ENCODE peak calls at places on chromosomes 13 and 19, in ten cellular contexts. I, S, K, H, B, W, U, C, E and G are unnamed samples.

GRCh38 chr19:5837768-5838364 is 1.6 kb downstream of the FUT6 start:
- DNase-seq in W (no peak), H (no peak), I (no peak), S (no peak), U (no peak), B (no peak), K (no peak), C (no peak), E (no peak), G (no peak)

GRCh38 chr13:107299717-107300116 is 731.8 kb upstream of the ARGLU1 start:
- DNase-seq in W (no peak), E (no peak), I (no peak), K (no peak), S (no peak), C (no peak), U (no peak), B (no peak), H (no peak), G (no peak)

GRCh38 chr19:50432221-50432626 is 468 bp upstream of the MYBPC2 start:
- DNase-seq in B (no peak), S (no peak), U (no peak), W (no peak), E (no peak), H (no peak), C (no peak), K (no peak), I (no peak), G (no peak)

GRCh38 chr13:43329702-43330101 is 306.3 kb downstream of the DNAJC15 start:
- DNase-seq in E (no peak), B (no peak), H (no peak), I (no peak), K (no peak), W (no peak), U (no peak), S (no peak), C (no peak), G (no peak)

GRCh38 chr13:72620874-72621273 is 106.6 kb downstream of the MZT1 start:
- DNase-seq in U (no peak), H (no peak), B (no peak), C (no peak), K (no peak), S (no peak), W (no peak), I (no peak), E (no peak), G (no peak)

GRCh38 chr19:8575467-8575997 is 1.7 kb downstream of the MYO1F start:
- DNase-seq in H (no peak), W (peak), I (peak), C (no peak), S (no peak), E (no peak), K (no peak), U (no peak), B (no peak), G (no peak)

GRCh38 chr13:45932611-45933182 is 81.1 kb upstream of the SIAH3 start:
- DNase-seq in C (no peak), B (no peak), K (no peak), U (no peak), H (no peak), I (no peak), W (no peak), E (no peak), S (no peak), G (no peak)

GRCh38 chr13:111184685-111185401 is 69.7 kb downstream of the ARHGEF7 start:
- DNase-seq in E (no peak), H (no peak), C (no peak), W (peak), B (no peak), U (no peak), S (peak), K (no peak), I (peak), G (peak)

GRCh38 chr19:7527516-7528191 is 5.2 kb downstream of the MCOLN1 start:
- DNase-seq in U (no peak), E (no peak), S (no peak), H (peak), K (no peak), W (no peak), B (no peak), I (no peak), C (no peak), G (no peak)

GRCh38 chr19:36214388-36215275 is at the start of the genes ZNF146 and ZNF565:
- DNase-seq in C (peak), H (peak), U (peak), K (peak), E (peak), B (peak), I (peak), S (peak), W (peak), G (peak)
- TF ChIP-seq POLR2A in C (peak), H (no peak), U (peak), K (peak), E (peak), B (peak), I (no peak), S (peak), W (peak), G (peak)

DNA sequence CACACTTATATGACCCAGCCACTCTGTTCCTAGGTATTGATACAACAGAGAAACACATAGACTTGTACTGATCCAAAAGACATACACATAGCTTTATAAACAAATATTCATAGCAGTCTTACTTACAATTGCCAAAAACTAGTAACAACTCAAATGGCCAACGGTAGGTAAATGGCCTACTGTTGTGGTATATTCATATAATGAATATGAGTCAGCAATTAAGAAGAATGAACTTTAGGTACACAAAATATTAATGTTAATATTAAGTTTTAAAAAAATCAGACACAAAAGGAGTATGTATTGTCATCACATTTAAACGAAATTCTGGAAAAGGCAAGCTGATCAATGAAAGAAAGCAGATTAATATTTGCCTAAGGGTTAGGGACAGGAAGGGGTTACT is 19.7 kb downstream of the KPNA3 start:
- DNase-seq in E (no peak), I (no peak), W (no peak), S (no peak), H (no peak), B (no peak), C (no peak), K (no peak), U (no peak), G (no peak)
- TF ChIP-seq POLR2A in E (no peak), I (no peak), W (no peak), S (no peak), H (no peak), B (no peak), C (no peak), K (no peak), U (no peak), G (no peak)

GRCh38 chr13:95920485-95920884 is 132.7 kb downstream of the UGGT2 start:
- DNase-seq in S (no peak), E (no peak), B (no peak), H (no peak), W (no peak), K (no peak), U (no peak), C (no peak), I (no peak), G (no peak)

GRCh38 chr13:95918860-95919259 is 134.3 kb downstream of the UGGT2 start:
- DNase-seq in S (no peak), W (no peak), U (no peak), H (no peak), I (no peak), B (no peak), C (no peak), K (no peak), E (no peak), G (no peak)

GRCh38 chr13:95915102-95915501 is 138.1 kb downstream of the UGGT2 start:
- DNase-seq in C (no peak), B (no peak), S (no peak), U (no peak), E (no peak), W (no peak), K (no peak), I (no peak), H (no peak), G (no peak)
- TF ChIP-seq POLR2A in C (no peak), B (no peak), S (no peak), U (no peak), E (no peak), W (no peak), K (no peak), I (no peak), H (no peak), G (no peak)

GRCh38 chr19:43533546-43534304 is 737 bp downstream of the ZNF575 start:
- DNase-seq in B (peak), W (peak), E (peak), C (peak), U (peak), S (peak), I (peak), H (peak), K (peak), G (peak)

GRCh38 chr19:43534811-43535761 is 2.1 kb downstream of the ZNF575 start:
- DNase-seq in I (peak), U (peak), B (peak), W (peak), E (peak), S (no peak), K (peak), C (no peak), H (no peak), G (no peak)

GRCh38 chr19:43534305-43534612 is 1.3 kb downstream of the ZNF575 start:
- DNase-seq in S (no peak), B (no peak), I (no peak), E (no peak), H (no peak), U (no peak), C (no peak), K (no peak), W (no peak), G (no peak)

GRCh38 chr19:43532962-43533545 is at the start of gene ZNF575:
- DNase-seq in E (peak), S (peak), B (peak), I (peak), U (peak), W (peak), H (peak), K (peak), C (peak), G (peak)

DNA sequence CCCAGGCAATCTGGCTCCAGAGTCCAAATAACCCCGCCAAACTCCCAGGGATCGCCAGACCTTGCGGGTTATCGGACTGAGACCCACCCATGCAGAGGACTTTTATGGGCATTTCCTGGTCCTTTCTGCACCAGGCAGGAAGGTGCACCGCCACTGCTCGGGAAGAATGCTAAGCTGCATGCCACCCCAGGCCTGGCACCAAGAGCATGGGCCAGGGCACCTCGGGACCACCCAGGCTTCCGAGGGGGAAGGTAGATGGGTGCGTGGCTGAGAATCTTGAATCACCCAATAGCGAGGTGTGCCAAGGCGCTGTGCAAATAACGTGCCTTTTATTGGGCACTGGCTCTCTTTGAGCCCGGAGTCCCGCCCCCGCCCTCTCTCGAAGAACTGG is 422 bp upstream of the ZNF575 start:
- DNase-seq in E (peak), C (peak), S (no peak), H (peak), I (peak), W (no peak), U (peak), B (peak), K (no peak), G (no peak)
- TF ChIP-seq POLR2A in E (no peak), C (no peak), S (no peak), H (no peak), I (no peak), W (no peak), U (no peak), B (peak), K (no peak), G (no peak)

GRCh38 chr19:21694171-21694906 is 73.0 kb downstream of the ZNF100 start:
- DNase-seq in H (no peak), I (no peak), K (peak), B (no peak), U (peak), C (no peak), W (no peak), S (no peak), E (no peak), G (no peak)

GRCh38 chr19:21691656-21692055 is 75.7 kb downstream of the ZNF100 start:
- DNase-seq in K (peak), W (no peak), B (no peak), E (no peak), I (no peak), C (no peak), H (no peak), U (peak), S (no peak), G (no peak)

GRCh38 chr19:21697698-21698097 is 69.7 kb downstream of the ZNF100 start:
- DNase-seq in I (no peak), U (no peak), S (no peak), H (no peak), W (no peak), B (no peak), C (no peak), E (no peak), K (no peak), G (no peak)

GRCh38 chr19:21697171-21697570 is 70.2 kb downstream of the ZNF100 start:
- DNase-seq in U (no peak), S (no peak), H (no peak), W (no peak), C (no peak), B (no peak), E (no peak), K (peak), I (no peak), G (no peak)

GRCh38 chr19:21693399-21693798 is 74.0 kb downstream of the ZNF100 start:
- DNase-seq in C (no peak), S (no peak), U (no peak), H (no peak), I (no peak), W (no peak), K (no peak), B (no peak), E (no peak), G (no peak)
- TF ChIP-seq POLR2A in C (no peak), S (no peak), U (no peak), H (no peak), I (no peak), W (no peak), K (no peak), B (no peak), E (no peak), G (no peak)

GRCh38 chr19:4714016-4714415 is 9.6 kb downstream of the DPP9 start:
- DNase-seq in K (no peak), U (no peak), E (no peak), I (no peak), S (no peak), B (no peak), W (no peak), H (no peak), C (no peak), G (no peak)

GRCh38 chr19:4712771-4713170 is 10.9 kb downstream of the DPP9 start:
- DNase-seq in S (no peak), H (no peak), W (no peak), K (no peak), U (no peak), B (no peak), C (no peak), E (no peak), I (no peak), G (no peak)

GRCh38 chr19:4711211-4711610 is 12.4 kb downstream of the DPP9 start:
- DNase-seq in I (no peak), W (no peak), B (no peak), U (no peak), H (no peak), C (no peak), K (no peak), E (no peak), S (no peak), G (no peak)

GRCh38 chr19:4715529-4716221 is 8.0 kb downstream of the DPP9 start:
- DNase-seq in S (no peak), K (no peak), B (no peak), I (peak), W (no peak), H (no peak), U (no peak), C (no peak), E (no peak), G (no peak)

DNA sequence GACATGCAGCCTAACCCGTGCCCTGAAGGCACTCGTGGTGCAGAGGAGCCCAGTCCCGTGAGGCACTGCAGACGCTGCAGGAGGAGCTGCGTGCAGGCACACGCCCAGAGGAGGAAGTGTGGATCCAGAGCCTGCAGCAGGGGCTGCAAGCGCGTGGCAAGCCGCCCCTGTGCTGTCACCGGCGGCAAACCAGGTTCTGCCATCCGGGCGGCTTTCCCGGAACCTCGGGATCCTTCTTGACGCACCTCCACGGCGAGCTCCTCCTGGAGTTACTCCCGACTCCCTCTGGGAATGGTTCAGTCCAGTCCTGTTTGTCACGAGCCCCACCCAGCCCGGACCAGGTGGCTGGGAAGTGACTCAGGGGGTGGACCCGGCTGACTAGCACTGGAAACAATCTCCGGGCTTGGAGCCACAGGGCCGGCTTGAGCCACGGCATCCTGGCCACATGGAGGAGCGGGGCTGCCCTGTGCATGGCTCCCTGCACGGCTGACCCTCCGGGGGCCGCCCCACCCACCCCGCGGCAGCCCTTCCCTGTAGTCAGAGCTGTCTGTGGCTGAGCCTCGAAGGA is 10.2 kb downstream of the DPP9 start:
- DNase-seq in C (peak), S (no peak), B (peak), K (peak), U (peak), E (peak), W (peak), I (peak), H (peak), G (no peak)
- TF ChIP-seq POLR2A in C (peak), S (no peak), B (peak), K (no peak), U (no peak), E (no peak), W (no peak), I (no peak), H (no peak), G (no peak)

GRCh38 chr19:40231057-40231456 is 4.6 kb upstream of the CCNP start:
- DNase-seq in W (no peak), H (no peak), B (no peak), S (no peak), U (no peak), I (no peak), K (no peak), E (no peak), C (no peak), G (no peak)
- TF ChIP-seq POLR2A in W (no peak), H (no peak), B (no peak), S (no peak), U (no peak), I (no peak), K (no peak), E (no peak), C (no peak), G (no peak)